ENCODE peak calls at places on chromosomes 7 and 10, in four cellular contexts. F is CD8-positive, alpha-beta memory T cell; U is endothelial cell; P is RCC 7860. O is an unnamed sample.
A peak's percentile ranks its signal among the peaks of the same experiment; 100 is the strongest.

GRCh38 chr10:24237801-24238390 is 29.0 kb downstream of the KIAA1217 start:
- DNase-seq in F (no peak), U (no peak), P (no peak), O (no peak)

GRCh38 chr10:29663718-29664117 is 28.9 kb upstream of the SVIL start:
- DNase-seq in P (no peak), U (no peak), F (no peak), O (no peak)

GRCh38 chr7:158109364-158110033 is 478.1 kb downstream of the PTPRN2 start:
- DNase-seq in F (no peak), P (no peak), U (no peak), O (no peak)

GRCh38 chr10:491667-492424 is 197.6 kb downstream of the DIP2C start:
- DNase-seq in P (no peak), U (no peak), F (no peak), O (no peak)

GRCh38 chr10:32379314-32379949 is 32.5 kb upstream of the EPC1 start:
- DNase-seq in F (no peak), P (no peak), U (peak; percentile 18), O (peak; percentile 55)

GRCh38 chr7:114405427-114405826 is 9.2 kb upstream of the FOXP2 start:
- DNase-seq in P (peak; percentile 76), U (no peak), F (no peak), O (peak; percentile 23)

GRCh38 chr10:91051834-91052233 is 130.9 kb upstream of the ANKRD1 start:
- DNase-seq in F (no peak), U (no peak), P (no peak), O (no peak)

GRCh38 chr10:122029503-122030199 is 40.7 kb downstream of the TACC2 start:
- DNase-seq in P (no peak), U (no peak), F (no peak), O (no peak)

GRCh38 chr10:17226891-17227303 is 1.1 kb upstream of the VIM start:
- DNase-seq in U (no peak), F (no peak), P (no peak), O (no peak)

GRCh38 chr7:91651986-91652385 is 228.5 kb downstream of the MTERF1 start:
- DNase-seq in P (no peak), F (no peak), U (no peak), O (no peak)

GRCh38 chr10:29412452-29413004 is 123.7 kb downstream of the LYZL1 start:
- DNase-seq in F (no peak), P (no peak), U (no peak), O (peak; percentile 84)

GRCh38 chr10:25455980-25456567 is 281.3 kb downstream of the GPR158 start:
- DNase-seq in P (no peak), U (no peak), F (no peak), O (peak; percentile 37)

GRCh38 chr10:15370212-15370740 is 813 bp downstream of the FAM171A1 start:
- DNase-seq in U (no peak), P (no peak), F (peak; percentile 15), O (no peak)

GRCh38 chr7:124459101-124460052 is 306.2 kb downstream of the GPR37 start:
- DNase-seq in U (no peak), F (no peak), P (peak; percentile 27), O (peak; percentile 30)

GRCh38 chr7:18225067-18225466 is 197.4 kb upstream of the PRPS1L1 start:
- DNase-seq in F (no peak), P (no peak), U (no peak), O (peak; percentile 86)

GRCh38 chr7:104550362-104550761 is 222.0 kb downstream of the LHFPL3 start:
- DNase-seq in F (no peak), U (no peak), P (no peak), O (no peak)

GRCh38 chr7:129489491-129489890 is 12.8 kb upstream of the SMKR1 start:
- DNase-seq in U (no peak), P (peak; percentile 56), F (no peak), O (no peak)

GRCh38 chr7:43112941-43113621 is 634 bp downstream of the HECW1 start:
- DNase-seq in F (no peak), P (no peak), U (peak; percentile 45), O (no peak)

GRCh38 chr7:45700556-45700955 is 126.4 kb downstream of the ADCY1 start:
- DNase-seq in P (no peak), F (no peak), U (no peak), O (no peak)

GRCh38 chr10:89852872-89853271 is 151.5 kb downstream of the KIF20B start:
- DNase-seq in P (no peak), U (no peak), F (no peak), O (no peak)

GRCh38 chr7:36175872-36176271 is 22.8 kb downstream of the EEPD1 start:
- DNase-seq in U (no peak), F (no peak), P (no peak), O (peak; percentile 78)

GRCh38 chr7:3591150-3591549 is 290.1 kb downstream of the SDK1 start:
- DNase-seq in P (no peak), F (no peak), U (no peak), O (no peak)

GRCh38 chr7:18754766-18755165 is 259.2 kb downstream of the HDAC9 start:
- DNase-seq in F (no peak), P (no peak), U (no peak), O (no peak)

GRCh38 chr10:113108180-113108835 is 158.3 kb downstream of the TCF7L2 start:
- DNase-seq in F (peak; percentile 7), U (peak; percentile 81), P (no peak), O (no peak)

GRCh38 chr7:101677421-101678137 is 48.5 kb upstream of the MYL10 start:
- DNase-seq in U (no peak), P (peak; percentile 63), F (no peak), O (peak; percentile 68)

GRCh38 chr10:98293550-98294269 is 25.7 kb upstream of the LOXL4 start:
- DNase-seq in U (no peak), F (no peak), P (peak; percentile 11), O (no peak)

GRCh38 chr10:46247181-46247475 is 39.7 kb upstream of the ANTXRL start:
- DNase-seq in F (no peak), U (no peak), P (no peak), O (no peak)

GRCh38 chr7:47180268-47180826 is 401.6 kb downstream of the TNS3 start:
- DNase-seq in F (no peak), U (peak; percentile 71), P (peak; percentile 58), O (peak; percentile 56)

GRCh38 chr7:134836447-134836846 is 57.0 kb downstream of the CALD1 start:
- DNase-seq in P (no peak), U (no peak), F (no peak), O (peak; percentile 0)

GRCh38 chr10:86518781-86519180 is 2.8 kb downstream of the WAPL start:
- DNase-seq in P (no peak), F (no peak), U (no peak), O (no peak)

GRCh38 chr7:74275401-74275881 is 13.8 kb upstream of the CLIP2 start:
- DNase-seq in U (peak; percentile 53), P (no peak), F (no peak), O (no peak)

GRCh38 chr10:122939819-122940543 is 14.0 kb downstream of the C10orf88 start:
- DNase-seq in U (no peak), P (no peak), F (no peak), O (no peak)

GRCh38 chr7:100190059-100190711 is 12.5 kb downstream of the STAG3 start:
- DNase-seq in F (no peak), P (peak; percentile 21), U (no peak), O (peak; percentile 48)

GRCh38 chr7:52355059-52355458 is 680.4 kb upstream of the POM121L12 start:
- DNase-seq in U (peak; percentile 46), F (no peak), P (no peak), O (no peak)

GRCh38 chr7:78473011-78473410 is 674.4 kb downstream of the PHTF2 start:
- DNase-seq in F (no peak), P (no peak), U (no peak), O (no peak)

GRCh38 chr7:158924956-158925355 is 68.6 kb downstream of the DYNC2I1 start:
- DNase-seq in U (no peak), F (no peak), P (no peak), O (no peak)